ENCODE peak calls at places on chromosomes 7 and 10, in eight cellular contexts. K, O, I, Y, J, C, F and H are unnamed samples.

GRCh38 chr10:89535185-89536012 is at the start of gene SLC16A12:
- DNase-seq in I (no peak), Y (no peak), C (no peak), K (no peak), J (peak), O (no peak), F (peak), H (no peak)

GRCh38 chr7:94289071-94289470 is 105.6 kb upstream of the COL1A2 start:
- DNase-seq in Y (peak), K (peak), F (no peak), J (peak), O (peak), C (peak), I (no peak), H (peak)

GRCh38 chr7:46757006-46757405 is 824.9 kb downstream of the TNS3 start:
- DNase-seq in I (no peak), K (no peak), Y (no peak), C (no peak), F (no peak), J (no peak), O (no peak), H (no peak)

GRCh38 chr7:44045226-44046014 is 918 bp downstream of the DBNL start:
- DNase-seq in Y (no peak), O (no peak), K (no peak), C (no peak), F (no peak), I (no peak), J (peak), H (no peak)

GRCh38 chr7:8035647-8036518 is 67.3 kb downstream of the GLCCI1 start:
- DNase-seq in K (peak), Y (peak), F (no peak), O (no peak), I (no peak), C (peak), J (peak), H (peak)

GRCh38 chr7:17247357-17247756 is 51.1 kb upstream of the AHR start:
- DNase-seq in O (no peak), J (no peak), C (no peak), I (no peak), K (no peak), F (no peak), Y (no peak), H (no peak)

GRCh38 chr10:79559726-79560125 is 481 bp downstream of the SFTPA2 start:
- DNase-seq in C (no peak), K (peak), I (no peak), J (peak), O (no peak), F (no peak), Y (peak), H (no peak)

GRCh38 chr7:64863021-64863420 is 40.1 kb upstream of the ZNF273 start:
- DNase-seq in O (no peak), C (no peak), I (no peak), Y (no peak), F (no peak), K (no peak), J (no peak), H (no peak)

GRCh38 chr10:86062151-86062550 is 304.4 kb downstream of the GRID1 start:
- DNase-seq in F (no peak), O (no peak), K (no peak), I (no peak), Y (no peak), J (no peak), C (no peak), H (no peak)

GRCh38 chr10:97731346-97732051 is 5.4 kb upstream of the ZFYVE27 start:
- DNase-seq in J (peak), F (no peak), I (no peak), Y (peak), K (peak), O (peak), C (peak), H (peak)

GRCh38 chr10:88386204-88386877 is 196.8 kb downstream of the RNLS start:
- DNase-seq in F (no peak), J (peak), I (no peak), Y (peak), O (no peak), K (no peak), C (no peak), H (peak)

GRCh38 chr7:33137098-33137497 is 7.7 kb downstream of the BBS9 start:
- DNase-seq in K (no peak), J (no peak), C (no peak), F (no peak), I (no peak), O (no peak), Y (no peak), H (no peak)

GRCh38 chr7:67937717-67938191 is 941.1 kb downstream of the TYW1 start:
- DNase-seq in I (no peak), K (peak), O (peak), J (peak), F (no peak), Y (peak), C (no peak), H (no peak)

GRCh38 chr7:128940494-128941322 is 3.0 kb downstream of the IRF5 start:
- DNase-seq in O (no peak), K (no peak), F (peak), Y (no peak), C (no peak), I (no peak), J (no peak), H (no peak)

GRCh38 chr7:50718876-50719275 is 63.8 kb downstream of the GRB10 start:
- DNase-seq in F (no peak), O (no peak), C (peak), K (no peak), J (no peak), I (no peak), Y (no peak), H (peak)

GRCh38 chr10:79244068-79244442 is 103.2 kb upstream of the PPIF start:
- DNase-seq in J (no peak), Y (no peak), O (no peak), F (no peak), I (no peak), C (no peak), K (no peak), H (no peak)

GRCh38 chr7:150377116-150377979 is 1.8 kb upstream of the ZNF775 start:
- DNase-seq in Y (no peak), C (no peak), O (no peak), K (no peak), I (no peak), J (no peak), F (no peak), H (no peak)

GRCh38 chr10:79046991-79047874 is 21.5 kb upstream of the ZMIZ1 start:
- DNase-seq in F (no peak), I (no peak), C (no peak), O (no peak), Y (no peak), J (no peak), K (no peak), H (no peak)

GRCh38 chr10:76942556-76943416 is 694.8 kb downstream of the KCNMA1 start:
- DNase-seq in C (no peak), I (no peak), O (no peak), J (no peak), F (no peak), Y (no peak), K (peak), H (no peak)

GRCh38 chr10:22244855-22245254 is 27.0 kb upstream of the EBLN1 start:
- DNase-seq in K (no peak), I (no peak), C (no peak), F (no peak), J (no peak), O (no peak), Y (no peak), H (no peak)

GRCh38 chr7:91491868-91492267 is 227.6 kb downstream of the FZD1 start:
- DNase-seq in K (no peak), C (no peak), F (no peak), O (no peak), J (no peak), I (no peak), Y (no peak), H (no peak)

GRCh38 chr10:104447331-104447730 is 93.7 kb downstream of the CFAP58 start:
- DNase-seq in O (no peak), K (peak), C (no peak), J (peak), Y (no peak), I (no peak), F (no peak), H (no peak)

GRCh38 chr10:114367676-114368391 is 36.5 kb downstream of the AFAP1L2 start:
- DNase-seq in F (no peak), J (peak), C (no peak), O (no peak), Y (peak), I (no peak), K (no peak), H (no peak)